ENCODE peak calls at places on chromosomes 11 and 22, in five cellular contexts. One of them, this sample, is unnamed.

GRCh38 chr11:42849362-42849761 is 462.4 kb upstream of the API5 start:
- DNase-seq in cardiac fibroblast: no peak
- DNase-seq in choroid plexus epithelial cell: no peak
- DNase-seq in transverse colon: no peak
- DNase-seq in breast epithelium: no peak
- DNase-seq in this sample: no peak

GRCh38 chr11:87353904-87354303 is 316.2 kb downstream of the TMEM135 start:
- DNase-seq in cardiac fibroblast: no peak
- DNase-seq in choroid plexus epithelial cell: no peak
- DNase-seq in transverse colon: no peak
- DNase-seq in breast epithelium: no peak
- DNase-seq in this sample: no peak

GRCh38 chr11:109076870-109077269 is 345.1 kb upstream of the C11orf87 start:
- DNase-seq in cardiac fibroblast: no peak
- DNase-seq in choroid plexus epithelial cell: no peak
- DNase-seq in transverse colon: no peak
- DNase-seq in breast epithelium: no peak
- DNase-seq in this sample: no peak

GRCh38 chr11:35292290-35292689 is 127.1 kb downstream of the SLC1A2 start:
- DNase-seq in cardiac fibroblast: no peak
- DNase-seq in choroid plexus epithelial cell: no peak
- DNase-seq in transverse colon: no peak
- DNase-seq in breast epithelium: no peak
- DNase-seq in this sample: no peak

GRCh38 chr11:79396001-79396400 is 44.8 kb downstream of the TENM4 start:
- DNase-seq in cardiac fibroblast: no peak
- DNase-seq in choroid plexus epithelial cell: no peak
- DNase-seq in transverse colon: no peak
- DNase-seq in breast epithelium: no peak
- DNase-seq in this sample: no peak

GRCh38 chr11:122634507-122634906 is 21.0 kb upstream of the UBASH3B start:
- DNase-seq in cardiac fibroblast: peak
- DNase-seq in choroid plexus epithelial cell: peak
- DNase-seq in transverse colon: peak
- DNase-seq in breast epithelium: no peak
- DNase-seq in this sample: no peak

GRCh38 chr22:39468487-39469325 is 11.9 kb downstream of the MGAT3 start:
- DNase-seq in cardiac fibroblast: no peak
- DNase-seq in choroid plexus epithelial cell: no peak
- DNase-seq in transverse colon: no peak
- DNase-seq in breast epithelium: no peak
- DNase-seq in this sample: no peak

GRCh38 chr11:117039897-117040296 is 58.3 kb downstream of the SIK3 start:
- DNase-seq in cardiac fibroblast: peak
- DNase-seq in choroid plexus epithelial cell: no peak
- DNase-seq in transverse colon: no peak
- DNase-seq in breast epithelium: no peak
- DNase-seq in this sample: no peak

GRCh38 chr11:117187007-117187406 is 8.5 kb downstream of the SIDT2 start:
- DNase-seq in cardiac fibroblast: no peak
- DNase-seq in choroid plexus epithelial cell: no peak
- DNase-seq in transverse colon: no peak
- DNase-seq in breast epithelium: peak
- DNase-seq in this sample: no peak

GRCh38 chr11:46663277-46663940 is 37.0 kb downstream of the ARHGAP1 start:
- DNase-seq in cardiac fibroblast: peak
- DNase-seq in choroid plexus epithelial cell: no peak
- DNase-seq in transverse colon: no peak
- DNase-seq in breast epithelium: no peak
- DNase-seq in this sample: no peak

GRCh38 chr22:21933899-21934298 is 18.7 kb downstream of the PPM1F start:
- DNase-seq in cardiac fibroblast: no peak
- DNase-seq in choroid plexus epithelial cell: no peak
- DNase-seq in transverse colon: no peak
- DNase-seq in breast epithelium: no peak
- DNase-seq in this sample: no peak

GRCh38 chr11:125155767-125156166 is 8.8 kb upstream of the PKNOX2 start:
- DNase-seq in cardiac fibroblast: no peak
- DNase-seq in choroid plexus epithelial cell: no peak
- DNase-seq in transverse colon: no peak
- DNase-seq in breast epithelium: no peak
- DNase-seq in this sample: no peak

GRCh38 chr11:101862410-101863233 is 52.2 kb upstream of the CEP126 start:
- DNase-seq in cardiac fibroblast: peak
- DNase-seq in choroid plexus epithelial cell: peak
- DNase-seq in transverse colon: peak
- DNase-seq in breast epithelium: no peak
- DNase-seq in this sample: no peak

GRCh38 chr11:2805388-2806057 is 80.1 kb downstream of the CDKN1C start:
- DNase-seq in cardiac fibroblast: no peak
- DNase-seq in choroid plexus epithelial cell: no peak
- DNase-seq in transverse colon: peak
- DNase-seq in breast epithelium: peak
- DNase-seq in this sample: no peak

GRCh38 chr11:65786008-65786785 is 666 bp upstream of the OVOL1 start:
- DNase-seq in cardiac fibroblast: no peak
- DNase-seq in choroid plexus epithelial cell: no peak
- DNase-seq in transverse colon: no peak
- DNase-seq in breast epithelium: no peak
- DNase-seq in this sample: no peak

GRCh38 chr22:45575607-45576272 is 73.1 kb downstream of the FBLN1 start:
- DNase-seq in cardiac fibroblast: no peak
- DNase-seq in choroid plexus epithelial cell: no peak
- DNase-seq in transverse colon: no peak
- DNase-seq in breast epithelium: no peak
- DNase-seq in this sample: no peak

GRCh38 chr11:70142171-70142875 is 60.8 kb upstream of the FADD start:
- DNase-seq in cardiac fibroblast: no peak
- DNase-seq in choroid plexus epithelial cell: no peak
- DNase-seq in transverse colon: no peak
- DNase-seq in breast epithelium: no peak
- DNase-seq in this sample: no peak

GRCh38 chr11:123246749-123247497 is 51.9 kb upstream of the CLMP start:
- DNase-seq in cardiac fibroblast: peak
- DNase-seq in choroid plexus epithelial cell: peak
- DNase-seq in transverse colon: peak
- DNase-seq in breast epithelium: peak
- DNase-seq in this sample: peak

GRCh38 chr22:19238900-19239299 is 52.6 kb downstream of the CLTCL1 start:
- DNase-seq in cardiac fibroblast: no peak
- DNase-seq in choroid plexus epithelial cell: no peak
- DNase-seq in transverse colon: no peak
- DNase-seq in breast epithelium: no peak
- DNase-seq in this sample: no peak

GRCh38 chr11:65043881-65044501 is 3.0 kb downstream of the SAC3D1 start:
- DNase-seq in cardiac fibroblast: peak
- DNase-seq in choroid plexus epithelial cell: no peak
- DNase-seq in transverse colon: peak
- DNase-seq in breast epithelium: no peak
- DNase-seq in this sample: no peak

GRCh38 chr11:70278994-70279393 is 8.5 kb downstream of the PPFIA1 start:
- DNase-seq in cardiac fibroblast: no peak
- DNase-seq in choroid plexus epithelial cell: no peak
- DNase-seq in transverse colon: no peak
- DNase-seq in breast epithelium: no peak
- DNase-seq in this sample: no peak

GRCh38 chr11:123678246-123678645 is 23.8 kb upstream of the SCN3B start:
- DNase-seq in cardiac fibroblast: no peak
- DNase-seq in choroid plexus epithelial cell: no peak
- DNase-seq in transverse colon: no peak
- DNase-seq in breast epithelium: no peak
- DNase-seq in this sample: no peak

GRCh38 chr22:30495041-30495784 is 10.3 kb downstream of the SEC14L4 start:
- DNase-seq in cardiac fibroblast: no peak
- DNase-seq in choroid plexus epithelial cell: no peak
- DNase-seq in transverse colon: no peak
- DNase-seq in breast epithelium: no peak
- DNase-seq in this sample: no peak

GRCh38 chr11:60130496-60130895 is 42.0 kb downstream of the MS4A2 start:
- DNase-seq in cardiac fibroblast: peak
- DNase-seq in choroid plexus epithelial cell: peak
- DNase-seq in transverse colon: peak
- DNase-seq in breast epithelium: no peak
- DNase-seq in this sample: no peak

GRCh38 chr22:45546333-45547015 is 43.8 kb downstream of the FBLN1 start:
- DNase-seq in cardiac fibroblast: no peak
- DNase-seq in choroid plexus epithelial cell: no peak
- DNase-seq in transverse colon: no peak
- DNase-seq in breast epithelium: no peak
- DNase-seq in this sample: no peak

GRCh38 chr11:1453611-1454386 is 32.8 kb downstream of the MOB2 start:
- DNase-seq in cardiac fibroblast: no peak
- DNase-seq in choroid plexus epithelial cell: no peak
- DNase-seq in transverse colon: peak
- DNase-seq in breast epithelium: no peak
- DNase-seq in this sample: no peak
- TF ChIP-seq CTCF in cardiac fibroblast: no peak
- TF ChIP-seq CTCF in choroid plexus epithelial cell: peak
- TF ChIP-seq CTCF in transverse colon: peak
- TF ChIP-seq CTCF in breast epithelium: peak
- TF ChIP-seq CTCF in this sample: no peak

GRCh38 chr22:49863936-49864335 is 10.3 kb downstream of the ZBED4 start:
- DNase-seq in cardiac fibroblast: no peak
- DNase-seq in choroid plexus epithelial cell: no peak
- DNase-seq in transverse colon: peak
- DNase-seq in breast epithelium: no peak
- DNase-seq in this sample: no peak

GRCh38 chr22:49867303-49868250 is 13.9 kb downstream of the ZBED4 start:
- DNase-seq in cardiac fibroblast: no peak
- DNase-seq in choroid plexus epithelial cell: no peak
- DNase-seq in transverse colon: no peak
- DNase-seq in breast epithelium: no peak
- DNase-seq in this sample: no peak

GRCh38 chr22:49866646-49867045 is 13.0 kb downstream of the ZBED4 start:
- DNase-seq in cardiac fibroblast: no peak
- DNase-seq in choroid plexus epithelial cell: no peak
- DNase-seq in transverse colon: no peak
- DNase-seq in breast epithelium: no peak
- DNase-seq in this sample: no peak

GRCh38 chr22:49866134-49866533 is 12.5 kb downstream of the ZBED4 start:
- DNase-seq in cardiac fibroblast: no peak
- DNase-seq in choroid plexus epithelial cell: no peak
- DNase-seq in transverse colon: no peak
- DNase-seq in breast epithelium: no peak
- DNase-seq in this sample: no peak

DNA sequence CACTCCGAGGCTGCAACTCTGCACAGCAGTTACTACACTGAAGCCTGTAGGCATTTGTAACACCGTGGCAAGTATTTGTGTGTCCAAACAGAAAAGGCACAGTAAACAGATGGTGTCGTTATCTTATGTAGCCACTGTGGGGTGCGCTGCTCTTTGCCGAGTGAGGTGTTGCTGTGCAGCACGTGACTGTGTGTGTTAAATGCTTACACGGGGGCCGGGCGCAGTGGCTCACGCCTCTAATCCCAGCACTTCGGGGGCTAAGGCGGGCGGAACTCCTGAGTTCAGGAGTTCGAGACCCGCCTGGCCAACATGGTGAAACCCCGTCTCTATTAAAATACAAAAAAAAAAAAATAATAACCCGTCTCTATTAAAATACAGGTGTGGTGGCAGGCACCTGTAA is 11.5 kb downstream of the ZBED4 start:
- DNase-seq in cardiac fibroblast: no peak
- DNase-seq in choroid plexus epithelial cell: no peak
- DNase-seq in transverse colon: peak
- DNase-seq in breast epithelium: no peak
- DNase-seq in this sample: no peak
- H3K4me3 ChIP-seq in cardiac fibroblast: no peak
- H3K4me3 ChIP-seq in choroid plexus epithelial cell: no peak
- H3K4me3 ChIP-seq in transverse colon: no peak
- H3K4me3 ChIP-seq in breast epithelium: no peak
- H3K4me3 ChIP-seq in this sample: no peak

GRCh38 chr22:43980996-43981395 is 25.8 kb downstream of the SAMM50 start:
- DNase-seq in cardiac fibroblast: no peak
- DNase-seq in choroid plexus epithelial cell: no peak
- DNase-seq in transverse colon: no peak
- DNase-seq in breast epithelium: no peak
- DNase-seq in this sample: no peak

GRCh38 chr22:43980579-43980978 is 25.3 kb downstream of the SAMM50 start:
- DNase-seq in cardiac fibroblast: no peak
- DNase-seq in choroid plexus epithelial cell: no peak
- DNase-seq in transverse colon: no peak
- DNase-seq in breast epithelium: no peak
- DNase-seq in this sample: no peak

GRCh38 chr22:43985532-43985931 is 30.3 kb downstream of the SAMM50 start:
- DNase-seq in cardiac fibroblast: peak
- DNase-seq in choroid plexus epithelial cell: no peak
- DNase-seq in transverse colon: no peak
- DNase-seq in breast epithelium: peak
- DNase-seq in this sample: no peak

GRCh38 chr22:43988116-43988817 is 33.0 kb downstream of the SAMM50 start:
- DNase-seq in cardiac fibroblast: no peak
- DNase-seq in choroid plexus epithelial cell: no peak
- DNase-seq in transverse colon: no peak
- DNase-seq in breast epithelium: no peak
- DNase-seq in this sample: no peak

GRCh38 chr22:43983808-43984207 is 28.6 kb downstream of the SAMM50 start:
- DNase-seq in cardiac fibroblast: no peak
- DNase-seq in choroid plexus epithelial cell: no peak
- DNase-seq in transverse colon: no peak
- DNase-seq in breast epithelium: no peak
- DNase-seq in this sample: no peak
- TF ChIP-seq CTCF in cardiac fibroblast: no peak
- TF ChIP-seq CTCF in choroid plexus epithelial cell: no peak
- TF ChIP-seq CTCF in transverse colon: no peak
- TF ChIP-seq CTCF in breast epithelium: no peak
- TF ChIP-seq CTCF in this sample: no peak

GRCh38 chr11:83063073-83063754 is 8.5 kb downstream of the RAB30 start:
- DNase-seq in cardiac fibroblast: peak
- DNase-seq in choroid plexus epithelial cell: peak
- DNase-seq in transverse colon: no peak
- DNase-seq in breast epithelium: no peak
- DNase-seq in this sample: no peak
- H3K4me3 ChIP-seq in cardiac fibroblast: peak
- H3K4me3 ChIP-seq in choroid plexus epithelial cell: no peak
- H3K4me3 ChIP-seq in transverse colon: no peak
- H3K4me3 ChIP-seq in breast epithelium: peak
- H3K4me3 ChIP-seq in this sample: peak

GRCh38 chr11:69086152-69086551 is 37.4 kb downstream of the TPCN2 start:
- DNase-seq in cardiac fibroblast: peak
- DNase-seq in choroid plexus epithelial cell: no peak
- DNase-seq in transverse colon: peak
- DNase-seq in breast epithelium: no peak
- DNase-seq in this sample: no peak
- TF ChIP-seq CTCF in cardiac fibroblast: no peak
- TF ChIP-seq CTCF in choroid plexus epithelial cell: peak
- TF ChIP-seq CTCF in transverse colon: peak
- TF ChIP-seq CTCF in breast epithelium: no peak
- TF ChIP-seq CTCF in this sample: no peak

This sample was measured in CD8-positive, alpha-beta T cell.